ENCODE peak calls at places on chromosome 9, in six cellular contexts. M, O, A, H, N and D are unnamed samples.

GRCh38 chr9:27117489-27118135 is 8.6 kb downstream of the TEK start:
- DNase-seq in M (peak), O (no peak), A (peak), H (no peak), N (no peak), D (no peak)

GRCh38 chr9:109206670-109207069 is 39.6 kb upstream of the FRRS1L start:
- DNase-seq in M (no peak), O (peak), A (no peak), H (no peak), N (no peak), D (no peak)

GRCh38 chr9:4012446-4012845 is 287.4 kb downstream of the GLIS3 start:
- DNase-seq in M (no peak), O (no peak), A (no peak), H (no peak), N (no peak), D (no peak)

GRCh38 chr9:99445920-99446319 is 223.8 kb downstream of the SEC61B start:
- DNase-seq in M (no peak), O (no peak), A (no peak), H (no peak), N (no peak), D (no peak)

GRCh38 chr9:130128251-130128650 is 44.0 kb upstream of the NCS1 start:
- DNase-seq in M (no peak), O (no peak), A (no peak), H (no peak), N (no peak), D (no peak)

GRCh38 chr9:21153688-21154608 is 12.3 kb upstream of the IFNW1 start:
- DNase-seq in M (no peak), O (no peak), A (no peak), H (no peak), N (peak), D (no peak)

GRCh38 chr9:13952906-13953305 is 361.0 kb downstream of the NFIB start:
- DNase-seq in M (no peak), O (no peak), A (no peak), H (no peak), N (no peak), D (no peak)

GRCh38 chr9:7117676-7118561 is 360.1 kb downstream of the KDM4C start:
- DNase-seq in M (no peak), O (no peak), A (no peak), H (no peak), N (no peak), D (no peak)

GRCh38 chr9:70125621-70126020 is 82.0 kb downstream of the MAMDC2 start:
- DNase-seq in M (no peak), O (no peak), A (no peak), H (no peak), N (no peak), D (no peak)

GRCh38 chr9:3732077-3733038 is 206.6 kb upstream of the RFX3 start:
- DNase-seq in M (no peak), O (peak), A (peak), H (no peak), N (peak), D (no peak)

GRCh38 chr9:113154471-113154870 is 3.7 kb downstream of the SLC31A2 start:
- DNase-seq in M (peak), O (no peak), A (no peak), H (no peak), N (no peak), D (no peak)

GRCh38 chr9:76691761-76692313 is 72.4 kb upstream of the PCA3 start:
- DNase-seq in M (no peak), O (no peak), A (no peak), H (no peak), N (no peak), D (no peak)

GRCh38 chr9:77304543-77304942 is 127.2 kb downstream of the VPS13A start:
- DNase-seq in M (no peak), O (no peak), A (no peak), H (no peak), N (no peak), D (no peak)

GRCh38 chr9:121550569-121551512 is 51.2 kb upstream of the GGTA1 start:
- DNase-seq in M (peak), O (peak), A (peak), H (peak), N (peak), D (peak)

GRCh38 chr9:131522257-131523085 is 8.6 kb downstream of the UCK1 start:
- DNase-seq in M (peak), O (no peak), A (no peak), H (no peak), N (peak), D (no peak)

GRCh38 chr9:76707510-76707909 is 56.7 kb upstream of the PCA3 start:
- DNase-seq in M (no peak), O (no peak), A (no peak), H (no peak), N (no peak), D (no peak)

GRCh38 chr9:90775657-90776056 is 26.0 kb upstream of the SYK start:
- DNase-seq in M (no peak), O (no peak), A (no peak), H (no peak), N (no peak), D (no peak)

GRCh38 chr9:116763665-116764064 is 76.6 kb downstream of the TRIM32 start:
- DNase-seq in M (no peak), O (no peak), A (no peak), H (no peak), N (no peak), D (no peak)

GRCh38 chr9:91154686-91155085 is 207.0 kb downstream of the AUH start:
- DNase-seq in M (no peak), O (no peak), A (no peak), H (no peak), N (no peak), D (no peak)

GRCh38 chr9:89593776-89594427 is 10.9 kb upstream of the GADD45G start:
- DNase-seq in M (no peak), O (peak), A (peak), H (no peak), N (no peak), D (no peak)

GRCh38 chr9:38315085-38315595 is 77.4 kb upstream of the ALDH1B1 start:
- DNase-seq in M (no peak), O (no peak), A (no peak), H (no peak), N (no peak), D (no peak)

GRCh38 chr9:38322937-38323336 is 69.6 kb upstream of the ALDH1B1 start:
- DNase-seq in M (no peak), O (no peak), A (no peak), H (no peak), N (no peak), D (no peak)

GRCh38 chr9:38316166-38316765 is 76.2 kb upstream of the ALDH1B1 start:
- DNase-seq in M (no peak), O (no peak), A (no peak), H (no peak), N (no peak), D (peak)

GRCh38 chr9:38319496-38320173 is 72.9 kb upstream of the ALDH1B1 start:
- DNase-seq in M (no peak), O (no peak), A (no peak), H (no peak), N (no peak), D (no peak)

GRCh38 chr9:38318755-38319495 is 73.6 kb upstream of the ALDH1B1 start:
- DNase-seq in M (no peak), O (no peak), A (no peak), H (no peak), N (peak), D (no peak)
- TF ChIP-seq EP300 in M (no peak), O (no peak), A (no peak), H (no peak), N (no peak), D (no peak)

DNA sequence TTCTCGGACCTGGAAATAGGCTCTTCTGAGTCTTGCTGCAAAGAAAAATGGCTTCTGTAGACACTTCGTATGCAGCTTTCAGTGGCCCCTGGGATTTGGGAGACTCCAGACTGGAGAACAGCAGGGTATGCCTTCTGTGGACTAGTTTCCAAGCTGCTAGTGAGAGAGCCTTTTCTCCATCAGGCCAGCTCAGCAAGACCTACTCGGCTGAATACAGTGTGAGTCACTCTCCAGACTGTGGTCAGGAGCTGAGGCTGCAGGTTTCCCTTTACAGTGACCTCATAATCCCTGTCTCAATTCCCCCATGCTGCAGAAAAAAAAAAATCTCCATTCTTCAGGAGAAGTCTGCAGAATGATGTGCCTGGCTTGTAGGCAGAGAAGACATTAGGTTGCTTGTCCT is 78.1 kb upstream of the TNFSF8 start:
- DNase-seq in M (no peak), O (no peak), A (peak), H (no peak), N (no peak), D (no peak)
- H3K4me3 ChIP-seq in M (no peak), O (no peak), A (no peak), H (no peak), N (no peak), D (no peak)

GRCh38 chr9:97506787-97507186 is 5.3 kb downstream of the TMOD1 start:
- DNase-seq in M (no peak), O (no peak), A (no peak), H (no peak), N (no peak), D (no peak)

GRCh38 chr9:97508852-97509251 is 7.4 kb downstream of the TMOD1 start:
- DNase-seq in M (no peak), O (no peak), A (no peak), H (no peak), N (no peak), D (no peak)

GRCh38 chr9:97506264-97506663 is 4.8 kb downstream of the TMOD1 start:
- DNase-seq in M (no peak), O (no peak), A (no peak), H (no peak), N (no peak), D (no peak)

GRCh38 chr9:97505845-97506244 is 4.4 kb downstream of the TMOD1 start:
- DNase-seq in M (no peak), O (no peak), A (no peak), H (no peak), N (no peak), D (no peak)

DNA sequence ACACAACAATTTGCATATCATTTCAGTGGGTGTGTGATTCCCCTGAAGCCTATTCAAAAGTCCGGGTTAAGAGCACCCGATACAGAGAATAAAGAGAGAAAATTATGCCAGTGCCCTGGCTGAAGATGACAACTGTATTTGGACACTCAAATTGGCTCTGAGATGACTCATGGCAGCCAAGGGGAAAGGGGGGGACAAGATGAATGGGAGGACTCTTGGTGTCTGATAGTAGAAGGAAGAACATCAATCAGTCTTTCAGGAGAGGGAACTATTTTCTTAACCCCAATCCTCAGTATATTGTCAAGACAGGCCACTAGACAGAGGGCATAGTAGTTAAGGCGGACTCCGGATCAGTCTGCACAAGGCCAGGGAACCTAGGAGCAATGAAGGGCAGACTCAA is 6.1 kb downstream of the TMOD1 start:
- DNase-seq in M (no peak), O (peak), A (no peak), H (no peak), N (no peak), D (no peak)
- TF ChIP-seq EP300 in M (no peak), O (no peak), A (no peak), H (no peak), N (no peak), D (no peak)

GRCh38 chr9:19124430-19124793 is 2.9 kb downstream of the PLIN2 start:
- DNase-seq in M (no peak), O (no peak), A (no peak), H (no peak), N (no peak), D (no peak)

GRCh38 chr9:19130436-19130835 is 3.1 kb upstream of the PLIN2 start:
- DNase-seq in M (no peak), O (no peak), A (no peak), H (no peak), N (no peak), D (no peak)

GRCh38 chr9:19122490-19123042 is 4.7 kb downstream of the PLIN2 start:
- DNase-seq in M (no peak), O (no peak), A (no peak), H (no peak), N (no peak), D (peak)

GRCh38 chr9:19133549-19134345 is 6.5 kb upstream of the PLIN2 start:
- DNase-seq in M (no peak), O (no peak), A (no peak), H (no peak), N (no peak), D (no peak)

GRCh38 chr9:19127881-19128719 is 808 bp upstream of the PLIN2 start:
- DNase-seq in M (peak), O (no peak), A (no peak), H (peak), N (peak), D (peak)
- H3K4me3 ChIP-seq in M (peak), O (peak), A (peak), H (peak), N (peak), D (peak)

DNA sequence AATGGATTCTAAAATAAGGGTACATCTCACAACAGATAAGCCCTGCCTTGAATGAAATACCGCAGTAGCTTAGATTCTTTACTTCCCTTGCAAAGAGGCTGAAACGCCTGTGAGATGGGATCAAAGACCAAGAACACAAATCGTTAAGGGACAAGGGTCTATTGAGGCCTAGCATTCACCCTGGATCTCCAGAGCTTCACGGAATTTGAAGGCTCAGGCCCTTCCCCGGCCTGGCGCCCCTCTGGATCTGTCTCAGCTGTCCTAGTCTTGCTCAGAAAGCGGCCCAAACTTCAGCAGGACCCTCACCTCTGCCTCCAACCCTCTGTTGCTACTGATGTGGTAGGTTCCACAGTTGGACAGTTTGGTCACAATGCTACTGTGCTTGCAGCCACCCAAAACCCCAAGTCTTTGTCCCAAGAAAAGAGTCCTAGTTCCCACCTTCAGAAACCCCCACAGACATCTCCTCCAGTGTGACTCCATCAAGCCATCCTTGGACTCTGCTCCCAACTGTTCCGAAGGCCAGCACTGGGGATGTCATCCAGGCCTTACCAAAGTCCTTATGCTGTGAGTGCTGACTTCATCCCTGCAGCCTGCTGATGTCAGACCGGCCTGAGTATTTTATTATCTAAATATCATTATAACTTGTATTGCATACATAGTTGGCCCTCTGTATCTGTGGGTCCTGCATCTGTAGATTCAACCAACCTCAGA is 9.4 kb downstream of the CORO2A start:
- DNase-seq in M (no peak), O (peak), A (no peak), H (no peak), N (no peak), D (no peak)
- TF ChIP-seq EP300 in M (no peak), O (no peak), A (no peak), H (no peak), N (no peak), D (no peak)

DNA sequence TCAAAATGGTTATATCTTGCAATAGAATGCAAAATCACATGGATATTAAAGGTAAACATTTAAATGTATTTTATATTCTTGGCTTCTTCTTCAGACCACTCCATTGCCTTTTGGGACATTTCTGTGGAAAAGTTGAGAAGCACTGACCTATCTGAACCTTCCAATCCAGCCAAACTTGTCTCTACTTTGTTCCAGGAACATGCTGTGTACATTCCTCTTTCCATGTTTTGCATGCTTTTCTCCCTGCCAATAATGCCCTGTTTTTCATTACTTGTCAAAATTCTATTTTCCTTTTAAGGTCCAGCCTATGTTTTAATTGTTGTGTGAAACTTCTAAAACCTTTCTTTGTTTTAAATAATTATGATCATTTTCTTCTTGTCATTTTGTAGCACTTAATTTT is 28.3 kb downstream of the JAK2 start:
- DNase-seq in M (no peak), O (no peak), A (no peak), H (no peak), N (no peak), D (no peak)
- H3K4me3 ChIP-seq in M (no peak), O (no peak), A (no peak), H (no peak), N (no peak), D (no peak)

GRCh38 chr9:68966496-68966944 is 47.4 kb downstream of the PRKACG start:
- DNase-seq in M (no peak), O (no peak), A (no peak), H (no peak), N (no peak), D (no peak)
- TF ChIP-seq EP300 in M (no peak), O (no peak), A (no peak), H (no peak), N (no peak), D (no peak)

DNA sequence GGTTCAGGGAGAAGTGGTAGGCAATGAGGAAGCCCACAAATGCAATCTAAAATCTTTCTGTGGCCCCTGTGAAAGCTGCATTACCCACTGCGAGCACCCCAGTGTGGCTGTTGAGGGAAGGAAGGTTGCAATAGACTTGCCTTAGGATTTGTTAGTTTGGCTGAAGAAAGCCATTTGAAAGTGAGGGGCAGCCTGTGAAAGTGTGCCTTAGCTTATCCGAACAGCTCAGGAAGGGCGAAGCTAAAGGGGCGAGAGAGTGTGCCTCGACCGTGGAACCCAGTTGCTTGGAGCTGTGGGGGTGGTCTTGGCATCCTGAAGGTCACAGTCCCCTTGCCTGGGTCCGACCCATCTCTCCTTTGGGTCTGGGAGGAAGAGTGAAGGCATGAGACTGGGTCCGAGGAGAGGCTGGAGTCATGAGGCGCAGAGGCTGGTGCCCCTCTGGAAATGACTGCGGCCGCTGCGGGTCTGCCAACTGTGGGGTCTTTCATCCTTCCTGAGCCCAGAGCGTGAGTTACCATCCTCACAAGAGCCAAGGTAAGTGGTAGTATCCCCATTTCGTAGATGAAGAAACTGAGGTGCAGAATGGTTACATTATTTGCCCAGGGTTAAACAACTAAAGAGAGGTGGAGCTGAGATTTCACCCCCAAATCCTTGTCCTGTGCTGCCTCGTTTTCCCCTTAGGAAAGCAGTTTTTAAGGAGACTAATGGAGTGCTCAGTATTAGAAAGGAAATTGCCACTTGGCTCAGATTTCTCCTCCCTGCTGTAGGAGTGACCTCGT is 24.4 kb downstream of the SLC25A25 start:
- DNase-seq in M (no peak), O (no peak), A (no peak), H (no peak), N (no peak), D (no peak)
- H3K4me3 ChIP-seq in M (no peak), O (no peak), A (no peak), H (peak), N (peak), D (no peak)

GRCh38 chr9:92877531-92878430 is at the start of gene ZNF484:
- DNase-seq in M (peak), O (peak), A (peak), H (peak), N (peak), D (peak)
- TF ChIP-seq EP300 in M (no peak), O (no peak), A (no peak), H (peak), N (no peak), D (no peak)

DNA sequence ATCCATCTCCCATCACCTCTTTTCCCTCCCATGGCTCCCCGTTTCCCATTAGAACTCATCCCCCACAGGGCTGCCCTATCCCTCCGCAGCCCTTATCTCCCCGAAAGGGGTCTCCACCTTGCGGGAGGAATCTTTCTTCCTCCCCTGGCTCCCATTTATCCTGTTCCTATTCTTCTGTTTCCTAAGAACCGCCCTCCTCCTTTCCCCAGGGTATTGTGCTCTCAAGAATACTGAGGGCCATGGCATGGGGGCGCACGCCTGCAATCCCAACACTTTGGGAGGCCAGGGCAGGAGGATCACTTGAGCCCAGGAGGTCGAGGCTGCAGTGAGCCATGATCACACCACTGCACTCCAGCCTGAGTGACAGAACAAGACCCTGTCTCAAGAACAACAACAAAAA is 665 bp downstream of the CD72 start:
- DNase-seq in M (no peak), O (no peak), A (no peak), H (no peak), N (no peak), D (peak)
- H3K4me3 ChIP-seq in M (peak), O (no peak), A (no peak), H (peak), N (no peak), D (peak)